ENCODE peak calls at places on chromosomes 5 and 9, in seven cellular contexts. G is sciatic nerve, R is pancreas, B is caudate nucleus, L is IMR-90, U is SJSA1, T is astrocyte of the spinal cord. I is an unnamed sample.

GRCh38 chr9:106718996-106719395 is 144.0 kb upstream of the ZNF462 start:
- DNase-seq in G (no peak), R (no peak), B (no peak), L (peak), U (no peak), T (peak), I (peak)

GRCh38 chr5:160097981-160098380 is 21.3 kb downstream of the PWWP2A start:
- DNase-seq in G (no peak), R (no peak), B (no peak), L (peak), U (no peak), T (no peak), I (no peak)

GRCh38 chr5:179267071-179267670 is 78.1 kb downstream of the ADAMTS2 start:
- DNase-seq in G (no peak), R (no peak), B (no peak), L (no peak), U (peak), T (no peak), I (no peak)

GRCh38 chr5:143977891-143978448 is 166.0 kb downstream of the HMHB1 start:
- DNase-seq in G (no peak), R (no peak), B (no peak), L (no peak), U (no peak), T (no peak), I (no peak)

GRCh38 chr9:29966247-29966646 is 2393.0 kb upstream of the C9orf72 start:
- DNase-seq in G (no peak), R (no peak), B (no peak), L (no peak), U (no peak), T (peak), I (no peak)

GRCh38 chr9:94631599-94631998 is 7.7 kb downstream of the FBP1 start:
- DNase-seq in G (no peak), R (no peak), B (no peak), L (no peak), U (no peak), T (no peak), I (no peak)

GRCh38 chr9:83706703-83707517 is 848 bp downstream of the UBQLN1 start:
- DNase-seq in G (peak), R (no peak), B (peak), L (peak), U (peak), T (peak), I (no peak)

GRCh38 chr5:74093501-74093993 is 467.6 kb downstream of the ARHGEF28 start:
- DNase-seq in G (no peak), R (no peak), B (no peak), L (no peak), U (no peak), T (no peak), I (no peak)

GRCh38 chr5:179485845-179486575 is 64.3 kb upstream of the RUFY1 start:
- DNase-seq in G (no peak), R (no peak), B (no peak), L (peak), U (no peak), T (no peak), I (no peak)

GRCh38 chr5:96990102-96990501 is 54.2 kb downstream of the LNPEP start:
- DNase-seq in G (no peak), R (no peak), B (no peak), L (no peak), U (no peak), T (no peak), I (no peak)

GRCh38 chr9:19998823-19999455 is 210.1 kb upstream of the SLC24A2 start:
- DNase-seq in G (no peak), R (no peak), B (no peak), L (no peak), U (no peak), T (peak), I (no peak)

GRCh38 chr9:16461231-16461840 is 409.1 kb downstream of the BNC2 start:
- DNase-seq in G (no peak), R (no peak), B (no peak), L (peak), U (no peak), T (no peak), I (no peak)

GRCh38 chr5:60334281-60334713 is 365.7 kb downstream of the DEPDC1B start:
- DNase-seq in G (no peak), R (no peak), B (no peak), L (peak), U (no peak), T (peak), I (peak)

GRCh38 chr9:38227061-38227540 is 158.1 kb upstream of the SHB start:
- DNase-seq in G (peak), R (peak), B (peak), L (peak), U (peak), T (peak), I (no peak)

GRCh38 chr5:17852701-17853100 is 218.4 kb downstream of the TAF11L14 start:
- DNase-seq in G (no peak), R (no peak), B (no peak), L (no peak), U (no peak), T (no peak), I (no peak)

GRCh38 chr9:91966503-91966902 is 16.5 kb upstream of the ROR2 start:
- DNase-seq in G (no peak), R (no peak), B (no peak), L (peak), U (no peak), T (no peak), I (no peak)

GRCh38 chr5:123154857-123155467 is 65.9 kb downstream of the PRDM6 start:
- DNase-seq in G (no peak), R (no peak), B (no peak), L (no peak), U (no peak), T (no peak), I (no peak)

GRCh38 chr5:173312821-173313220 is 15.4 kb downstream of the STC2 start:
- DNase-seq in G (no peak), R (no peak), B (no peak), L (no peak), U (no peak), T (no peak), I (no peak)

GRCh38 chr9:26234865-26235264 is 556.6 kb upstream of the TUSC1 start:
- DNase-seq in G (no peak), R (no peak), B (no peak), L (peak), U (no peak), T (no peak), I (no peak)

GRCh38 chr9:19271081-19271480 is 40.6 kb downstream of the DENND4C start:
- DNase-seq in G (no peak), R (no peak), B (no peak), L (no peak), U (no peak), T (no peak), I (no peak)

GRCh38 chr9:95689669-95690068 is 172.9 kb upstream of the PTCH1 start:
- DNase-seq in G (no peak), R (no peak), B (no peak), L (no peak), U (no peak), T (no peak), I (no peak)

GRCh38 chr5:6483880-6484382 is 35.3 kb downstream of the UBE2QL1 start:
- DNase-seq in G (no peak), R (no peak), B (no peak), L (no peak), U (no peak), T (no peak), I (no peak)

GRCh38 chr9:93193373-93193725 is 9.4 kb downstream of the WNK2 start:
- DNase-seq in G (no peak), R (peak), B (no peak), L (no peak), U (no peak), T (no peak), I (no peak)

GRCh38 chr5:149581931-149582768 is 852 bp downstream of the ARHGEF37 start:
- DNase-seq in G (no peak), R (no peak), B (peak), L (no peak), U (no peak), T (peak), I (no peak)

GRCh38 chr5:73691301-73691700 is 65.3 kb downstream of the ARHGEF28 start:
- DNase-seq in G (no peak), R (no peak), B (no peak), L (peak), U (no peak), T (peak), I (no peak)

GRCh38 chr9:133331641-133332380 is 4.2 kb downstream of the SURF6 start:
- DNase-seq in G (peak), R (peak), B (no peak), L (no peak), U (no peak), T (no peak), I (no peak)

GRCh38 chr5:168653611-168654010 is 74.4 kb upstream of the PANK3 start:
- DNase-seq in G (no peak), R (no peak), B (no peak), L (no peak), U (no peak), T (no peak), I (no peak)

GRCh38 chr9:121708768-121709488 is 57.5 kb downstream of the DAB2IP start:
- DNase-seq in G (no peak), R (no peak), B (no peak), L (no peak), U (no peak), T (no peak), I (no peak)

GRCh38 chr9:97484134-97484533 is 17.3 kb upstream of the TMOD1 start:
- DNase-seq in G (no peak), R (no peak), B (peak), L (no peak), U (no peak), T (no peak), I (no peak)

GRCh38 chr5:66742083-66742895 is 146.1 kb downstream of the MAST4 start:
- DNase-seq in G (no peak), R (no peak), B (no peak), L (no peak), U (no peak), T (no peak), I (no peak)

GRCh38 chr9:99745085-99745484 is 76.6 kb upstream of the NR4A3 start:
- DNase-seq in G (no peak), R (no peak), B (no peak), L (no peak), U (no peak), T (no peak), I (no peak)

GRCh38 chr9:4490705-4491620 is 695 bp downstream of the SLC1A1 start:
- DNase-seq in G (no peak), R (peak), B (no peak), L (no peak), U (no peak), T (no peak), I (no peak)

GRCh38 chr5:78983601-78984000 is 1.5 kb downstream of the ARSB start:
- DNase-seq in G (no peak), R (no peak), B (no peak), L (no peak), U (no peak), T (no peak), I (no peak)

GRCh38 chr9:69093471-69094103 is 58.0 kb downstream of the FXN start:
- DNase-seq in G (no peak), R (no peak), B (no peak), L (no peak), U (no peak), T (no peak), I (no peak)

GRCh38 chr9:135971892-135972291 is 10.7 kb upstream of the UBAC1 start:
- DNase-seq in G (no peak), R (peak), B (no peak), L (no peak), U (no peak), T (no peak), I (no peak)

GRCh38 chr5:154868702-154869101 is 10.3 kb downstream of the CNOT8 start:
- DNase-seq in G (no peak), R (no peak), B (no peak), L (peak), U (no peak), T (peak), I (no peak)

GRCh38 chr9:893843-894420 is 52.4 kb downstream of the DMRT1 start:
- DNase-seq in G (peak), R (peak), B (no peak), L (peak), U (no peak), T (peak), I (no peak)

GRCh38 chr9:131668439-131669233 is 71.2 kb downstream of the RAPGEF1 start:
- DNase-seq in G (no peak), R (no peak), B (no peak), L (peak), U (peak), T (peak), I (peak)

GRCh38 chr9:35353731-35354365 is 136.1 kb upstream of the RUSC2 start:
- DNase-seq in G (no peak), R (no peak), B (no peak), L (peak), U (no peak), T (no peak), I (no peak)